ENCODE peak calls at places on chromosomes 7 and 10, in seven cellular contexts. One of them, this sample, is unnamed.
A peak's percentile ranks its signal among the peaks of the same experiment; 100 is the strongest.

GRCh38 chr10:92527716-92528115 is 46.2 kb downstream of the IDE start:
- DNase-seq in HL-60: no peak
- DNase-seq in ovary: no peak
- DNase-seq in MM.1S: no peak
- DNase-seq in tibial artery: no peak
- DNase-seq in bronchial epithelial cell: no peak
- DNase-seq in brain microvascular endothelial cell: no peak
- DNase-seq in this sample: no peak

GRCh38 chr10:34661580-34661979 is 153.5 kb downstream of the PARD3 start:
- DNase-seq in HL-60: no peak
- DNase-seq in bronchial epithelial cell: no peak
- DNase-seq in MM.1S: no peak
- DNase-seq in brain microvascular endothelial cell: no peak
- DNase-seq in tibial artery: no peak
- DNase-seq in ovary: no peak
- DNase-seq in this sample: no peak

GRCh38 chr7:50552921-50553320 is 12.3 kb downstream of the DDC start:
- DNase-seq in HL-60: no peak
- DNase-seq in ovary: peak; percentile 53
- DNase-seq in bronchial epithelial cell: peak; percentile 34
- DNase-seq in MM.1S: no peak
- DNase-seq in brain microvascular endothelial cell: peak; percentile 44
- DNase-seq in tibial artery: no peak
- DNase-seq in this sample: no peak

GRCh38 chr7:17936321-17936720 is 4.0 kb downstream of the SNX13 start:
- DNase-seq in HL-60: no peak
- DNase-seq in brain microvascular endothelial cell: no peak
- DNase-seq in tibial artery: no peak
- DNase-seq in MM.1S: no peak
- DNase-seq in bronchial epithelial cell: peak; percentile 70
- DNase-seq in ovary: no peak
- DNase-seq in this sample: no peak

GRCh38 chr7:64747802-64748201 is 46.4 kb upstream of the ZNF138 start:
- DNase-seq in bronchial epithelial cell: no peak
- DNase-seq in brain microvascular endothelial cell: no peak
- DNase-seq in ovary: no peak
- DNase-seq in MM.1S: no peak
- DNase-seq in tibial artery: no peak
- DNase-seq in HL-60: no peak
- DNase-seq in this sample: no peak

GRCh38 chr7:65004575-65004974 is 1.9 kb downstream of the ERV3-1 start:
- DNase-seq in tibial artery: no peak
- DNase-seq in bronchial epithelial cell: no peak
- DNase-seq in MM.1S: no peak
- DNase-seq in brain microvascular endothelial cell: no peak
- DNase-seq in HL-60: no peak
- DNase-seq in ovary: no peak
- DNase-seq in this sample: no peak

GRCh38 chr10:43676360-43676759 is 27.7 kb upstream of the ZNF32 start:
- DNase-seq in brain microvascular endothelial cell: no peak
- DNase-seq in tibial artery: no peak
- DNase-seq in HL-60: no peak
- DNase-seq in bronchial epithelial cell: no peak
- DNase-seq in MM.1S: no peak
- DNase-seq in ovary: no peak
- DNase-seq in this sample: no peak

GRCh38 chr7:148623586-148624282 is 33.2 kb downstream of the C7orf33 start:
- DNase-seq in tibial artery: no peak
- DNase-seq in bronchial epithelial cell: no peak
- DNase-seq in ovary: no peak
- DNase-seq in MM.1S: no peak
- DNase-seq in HL-60: no peak
- DNase-seq in brain microvascular endothelial cell: peak; percentile 20
- DNase-seq in this sample: no peak

GRCh38 chr7:140899883-140900282 is 24.8 kb downstream of the BRAF start:
- DNase-seq in tibial artery: no peak
- DNase-seq in bronchial epithelial cell: no peak
- DNase-seq in HL-60: no peak
- DNase-seq in ovary: no peak
- DNase-seq in MM.1S: no peak
- DNase-seq in brain microvascular endothelial cell: no peak
- DNase-seq in this sample: no peak

GRCh38 chr7:103813970-103814369 is 175.5 kb downstream of the RELN start:
- DNase-seq in brain microvascular endothelial cell: no peak
- DNase-seq in tibial artery: no peak
- DNase-seq in MM.1S: no peak
- DNase-seq in ovary: no peak
- DNase-seq in bronchial epithelial cell: no peak
- DNase-seq in HL-60: no peak
- DNase-seq in this sample: no peak

GRCh38 chr7:43535031-43535451 is 47.9 kb upstream of the STK17A start:
- DNase-seq in tibial artery: no peak
- DNase-seq in brain microvascular endothelial cell: peak; percentile 74
- DNase-seq in HL-60: no peak
- DNase-seq in bronchial epithelial cell: no peak
- DNase-seq in MM.1S: no peak
- DNase-seq in ovary: no peak
- DNase-seq in this sample: peak; percentile 31

GRCh38 chr7:38069052-38069451 is 109.0 kb upstream of the STARD3NL start:
- DNase-seq in HL-60: no peak
- DNase-seq in MM.1S: no peak
- DNase-seq in bronchial epithelial cell: no peak
- DNase-seq in brain microvascular endothelial cell: no peak
- DNase-seq in ovary: no peak
- DNase-seq in tibial artery: no peak
- DNase-seq in this sample: no peak

GRCh38 chr10:28991738-28992270 is 297.1 kb upstream of the LYZL1 start:
- DNase-seq in bronchial epithelial cell: peak; percentile 63
- DNase-seq in brain microvascular endothelial cell: peak; percentile 55
- DNase-seq in tibial artery: no peak
- DNase-seq in MM.1S: peak; percentile 14
- DNase-seq in HL-60: no peak
- DNase-seq in ovary: no peak
- DNase-seq in this sample: peak; percentile 6

GRCh38 chr7:133564484-133564883 is 311.6 kb downstream of the EXOC4 start:
- DNase-seq in brain microvascular endothelial cell: no peak
- DNase-seq in bronchial epithelial cell: no peak
- DNase-seq in MM.1S: no peak
- DNase-seq in tibial artery: no peak
- DNase-seq in HL-60: no peak
- DNase-seq in ovary: no peak
- DNase-seq in this sample: no peak
- TF ChIP-seq CTCF in brain microvascular endothelial cell: no peak
- TF ChIP-seq CTCF in bronchial epithelial cell: peak; percentile 2
- TF ChIP-seq CTCF in MM.1S: peak; percentile 18
- TF ChIP-seq CTCF in tibial artery: no peak
- TF ChIP-seq CTCF in HL-60: no peak
- TF ChIP-seq CTCF in ovary: no peak
- TF ChIP-seq CTCF in this sample: no peak

GRCh38 chr10:122343135-122343800 is 31.2 kb upstream of the PLEKHA1 start:
- DNase-seq in ovary: no peak
- DNase-seq in bronchial epithelial cell: no peak
- DNase-seq in brain microvascular endothelial cell: no peak
- DNase-seq in tibial artery: no peak
- DNase-seq in HL-60: no peak
- DNase-seq in MM.1S: no peak
- DNase-seq in this sample: no peak
- H3K4me3 ChIP-seq in ovary: no peak overlapping the region
- H3K4me3 ChIP-seq in bronchial epithelial cell: no peak overlapping the region
- H3K4me3 ChIP-seq in brain microvascular endothelial cell: no peak overlapping the region
- H3K4me3 ChIP-seq in tibial artery: no peak overlapping the region
- H3K4me3 ChIP-seq in HL-60: no peak overlapping the region
- H3K4me3 ChIP-seq in MM.1S: no peak overlapping the region
- H3K4me3 ChIP-seq in this sample: no peak overlapping the region

GRCh38 chr7:36311539-36311938 is 78.1 kb upstream of the ANLN start:
- DNase-seq in MM.1S: no peak
- DNase-seq in brain microvascular endothelial cell: no peak
- DNase-seq in HL-60: no peak
- DNase-seq in bronchial epithelial cell: no peak
- DNase-seq in ovary: no peak
- DNase-seq in tibial artery: no peak
- DNase-seq in this sample: no peak

GRCh38 chr7:36313607-36314006 is 76.1 kb upstream of the ANLN start:
- DNase-seq in ovary: no peak
- DNase-seq in tibial artery: no peak
- DNase-seq in bronchial epithelial cell: no peak
- DNase-seq in HL-60: no peak
- DNase-seq in MM.1S: no peak
- DNase-seq in brain microvascular endothelial cell: no peak
- DNase-seq in this sample: no peak

GRCh38 chr7:36312915-36313334 is 76.7 kb upstream of the ANLN start:
- DNase-seq in bronchial epithelial cell: no peak
- DNase-seq in ovary: no peak
- DNase-seq in HL-60: no peak
- DNase-seq in MM.1S: no peak
- DNase-seq in brain microvascular endothelial cell: no peak
- DNase-seq in tibial artery: no peak
- DNase-seq in this sample: no peak

GRCh38 chr7:36310897-36311296 is 78.8 kb upstream of the ANLN start:
- DNase-seq in tibial artery: no peak
- DNase-seq in HL-60: no peak
- DNase-seq in bronchial epithelial cell: no peak
- DNase-seq in MM.1S: no peak
- DNase-seq in brain microvascular endothelial cell: no peak
- DNase-seq in ovary: no peak
- DNase-seq in this sample: no peak

GRCh38 chr7:36312064-36312914 is 77.4 kb upstream of the ANLN start:
- DNase-seq in bronchial epithelial cell: peak; percentile 42
- DNase-seq in ovary: no peak
- DNase-seq in tibial artery: no peak
- DNase-seq in brain microvascular endothelial cell: no peak
- DNase-seq in MM.1S: peak; percentile 95
- DNase-seq in HL-60: no peak
- DNase-seq in this sample: no peak
- TF ChIP-seq CTCF in bronchial epithelial cell: peak; percentile 83
- TF ChIP-seq CTCF in ovary: no peak
- TF ChIP-seq CTCF in tibial artery: no peak
- TF ChIP-seq CTCF in brain microvascular endothelial cell: peak; percentile 25
- TF ChIP-seq CTCF in MM.1S: peak; percentile 79
- TF ChIP-seq CTCF in HL-60: no peak
- TF ChIP-seq CTCF in this sample: no peak

GRCh38 chr10:59179027-59179426 is 2.6 kb downstream of the PHYHIPL start:
- DNase-seq in MM.1S: no peak
- DNase-seq in ovary: no peak
- DNase-seq in bronchial epithelial cell: no peak
- DNase-seq in HL-60: no peak
- DNase-seq in tibial artery: no peak
- DNase-seq in brain microvascular endothelial cell: no peak
- DNase-seq in this sample: no peak
- H3K4me3 ChIP-seq in MM.1S: no peak overlapping the region
- H3K4me3 ChIP-seq in ovary: no peak overlapping the region
- H3K4me3 ChIP-seq in bronchial epithelial cell: no peak overlapping the region
- H3K4me3 ChIP-seq in HL-60: no peak overlapping the region
- H3K4me3 ChIP-seq in tibial artery: no peak overlapping the region
- H3K4me3 ChIP-seq in brain microvascular endothelial cell: no peak overlapping the region
- H3K4me3 ChIP-seq in this sample: no peak overlapping the region